ENCODE peak calls at places on chromosomes 12 and 14, in seven cellular contexts. G is NCI-H1092 treated with DMSO at 0.1 percent for 48 hours; O is A172; I is Kasumi-1; S is prostate gland; R is T-helper 9 cell; E is stimulated activated naive B cell treated with anti-CD40 and anti-IgM and Interleukin-4, amounts not matched to agents 10 μg/mL and 1 μg/mL and 100 μg/mL, for 72 hours. U is an unnamed sample.
A peak's percentile ranks its signal among the peaks of the same experiment; 100 is the strongest.

GRCh38 chr14:79279645-79280399 is 931.5 kb downstream of the DIO2 start:
- DNase-seq in S (peak; percentile 20), R (no peak), I (no peak), O (peak; percentile 3), E (no peak), G (peak; percentile 41), U (no peak)

GRCh38 chr14:34920339-34920738 is 45.2 kb upstream of the BAZ1A start:
- DNase-seq in G (no peak), I (no peak), S (no peak), E (no peak), O (no peak), R (no peak), U (no peak)

GRCh38 chr14:35234007-35234406 is 58.2 kb upstream of the PSMA6 start:
- DNase-seq in E (no peak), G (no peak), I (no peak), O (no peak), S (no peak), R (no peak), U (no peak)

GRCh38 chr12:68954811-68955210 is 21.8 kb upstream of the CPM start:
- DNase-seq in G (no peak), I (no peak), O (no peak), E (no peak), R (no peak), S (no peak), U (no peak)

GRCh38 chr12:29273178-29273843 is 107.7 kb downstream of the ERGIC2 start:
- DNase-seq in R (no peak), I (no peak), E (no peak), G (no peak), S (no peak), O (no peak), U (no peak)

GRCh38 chr12:87344699-87345098 is 684.5 kb downstream of the C12orf50 start:
- DNase-seq in E (no peak), G (peak; percentile 1), S (no peak), I (peak; percentile 3), O (peak; percentile 23), R (no peak), U (no peak)

GRCh38 chr12:24363177-24363754 is 413.8 kb upstream of the SOX5 start:
- DNase-seq in G (peak; percentile 64), E (no peak), I (no peak), O (no peak), S (no peak), R (no peak), U (no peak)

GRCh38 chr12:113663396-113663795 is 191.7 kb upstream of the LHX5 start:
- DNase-seq in O (no peak), S (no peak), E (no peak), R (no peak), I (no peak), G (no peak), U (no peak)

GRCh38 chr14:103385994-103386491 is 828 bp downstream of the MARK3 start:
- DNase-seq in R (peak; percentile 19), E (peak; percentile 26), O (no peak), I (peak; percentile 14), G (peak; percentile 38), S (peak; percentile 19), U (peak; percentile 20)

GRCh38 chr12:49698619-49699545 is 8.3 kb downstream of the FMNL3 start:
- DNase-seq in R (no peak), G (no peak), O (peak; percentile 35), E (peak; percentile 84), S (no peak), I (peak; percentile 92), U (peak; percentile 19)

GRCh38 chr12:62192486-62193250 is 67.5 kb upstream of the USP15 start:
- DNase-seq in G (peak; percentile 67), O (peak; percentile 80), E (peak; percentile 51), I (peak; percentile 94), R (peak; percentile 2), S (peak; percentile 42), U (peak; percentile 41)

U was measured in activated gamma-delta T cell treated with Interleukin-2 at 50 U/mL for 16 hours.